ENCODE peak calls at places on chromosome 13, in five cellular contexts. M is upper lobe of left lung, C is suprapubic skin, J is breast epithelium, E is H1. G is an unnamed sample.

GRCh38 chr13:110126391-110126961 is 180.5 kb downstream of the COL4A1 start:
- DNase-seq in M (peak; percentile 77), C (no peak), J (no peak), E (no peak), G (peak; percentile 91)

GRCh38 chr13:76754414-76754813 is 131.8 kb downstream of the KCTD12 start:
- DNase-seq in M (no peak), C (no peak), J (no peak), E (no peak), G (no peak)

GRCh38 chr13:113838711-113839201 is 25.1 kb downstream of the GAS6 start:
- DNase-seq in M (no peak), C (no peak), J (no peak), E (no peak), G (no peak)

GRCh38 chr13:110226051-110226562 is 80.8 kb downstream of the COL4A1 start:
- DNase-seq in M (no peak), C (no peak), J (no peak), E (no peak), G (no peak)

GRCh38 chr13:51524846-51525566 is 59.3 kb upstream of the WDFY2 start:
- DNase-seq in M (no peak), C (no peak), J (no peak), E (no peak), G (no peak)

GRCh38 chr13:107964356-107964755 is 251.0 kb downstream of the LIG4 start:
- DNase-seq in M (no peak), C (no peak), J (no peak), E (no peak), G (no peak)

GRCh38 chr13:113855012-113855921 is 8.6 kb downstream of the GAS6 start:
- DNase-seq in M (peak; percentile 67), C (peak; percentile 80), J (peak; percentile 51), E (no peak), G (no peak)

GRCh38 chr13:76991432-76991795 is 467 bp upstream of the CLN5 start:
- DNase-seq in M (no peak), C (no peak), J (no peak), E (no peak), G (no peak)

GRCh38 chr13:114022309-114022669 is 48.4 kb upstream of the C13orf46 start:
- DNase-seq in M (peak; percentile 38), C (no peak), J (no peak), E (no peak), G (no peak)

GRCh38 chr13:110663491-110663890 is 42.4 kb downstream of the CARS2 start:
- DNase-seq in M (no peak), C (no peak), J (no peak), E (no peak), G (no peak)

GRCh38 chr13:109204657-109205056 is 575.2 kb downstream of the MYO16 start:
- DNase-seq in M (no peak), C (no peak), J (no peak), E (no peak), G (no peak)

GRCh38 chr13:28492527-28493367 is 2.2 kb downstream of the FLT1 start:
- DNase-seq in M (no peak), C (no peak), J (no peak), E (no peak), G (no peak)

DNA sequence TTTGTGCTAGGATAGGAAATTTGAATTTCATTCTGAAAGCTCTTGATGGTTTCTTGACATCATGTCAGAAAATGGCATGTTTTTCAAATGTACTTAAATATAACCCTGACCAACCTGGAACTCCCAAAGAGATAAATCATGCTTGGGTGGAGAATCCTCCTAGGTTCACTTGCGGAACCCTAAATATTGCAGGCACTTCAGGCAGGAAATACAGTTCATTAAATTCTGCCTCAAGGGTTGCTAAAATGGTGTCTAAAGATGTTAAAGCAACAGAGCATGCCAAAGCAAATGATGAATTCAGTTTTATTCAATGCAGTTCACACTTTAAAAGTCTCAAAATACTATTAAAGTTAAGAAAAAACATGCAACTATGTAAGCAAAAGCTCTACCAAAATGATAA is 415.9 kb downstream of the SLITRK6 start:
- DNase-seq in M (no peak), C (no peak), J (no peak), E (no peak), G (no peak)
- TF ChIP-seq POLR2AphosphoS5 in M (no peak), C (no peak), J (no peak), E (no peak), G (no peak)

GRCh38 chr13:45674908-45675307 is 27.2 kb upstream of the CBY2 start:
- DNase-seq in M (no peak), C (no peak), J (no peak), E (no peak), G (no peak)

GRCh38 chr13:45681101-45681500 is 21.0 kb upstream of the CBY2 start:
- DNase-seq in M (no peak), C (no peak), J (no peak), E (no peak), G (no peak)

GRCh38 chr13:45682494-45683008 is 19.6 kb upstream of the CBY2 start:
- DNase-seq in M (no peak), C (no peak), J (no peak), E (no peak), G (no peak)

GRCh38 chr13:45683701-45684100 is 18.4 kb upstream of the CBY2 start:
- DNase-seq in M (no peak), C (no peak), J (no peak), E (no peak), G (no peak)

GRCh38 chr13:45678282-45678681 is 23.8 kb upstream of the CBY2 start:
- DNase-seq in M (no peak), C (no peak), J (no peak), E (no peak), G (no peak)
- H3K4me3 ChIP-seq in M (no peak overlapping the region), C (no peak overlapping the region), J (no peak overlapping the region), E (no peak overlapping the region), G (no peak overlapping the region)

DNA sequence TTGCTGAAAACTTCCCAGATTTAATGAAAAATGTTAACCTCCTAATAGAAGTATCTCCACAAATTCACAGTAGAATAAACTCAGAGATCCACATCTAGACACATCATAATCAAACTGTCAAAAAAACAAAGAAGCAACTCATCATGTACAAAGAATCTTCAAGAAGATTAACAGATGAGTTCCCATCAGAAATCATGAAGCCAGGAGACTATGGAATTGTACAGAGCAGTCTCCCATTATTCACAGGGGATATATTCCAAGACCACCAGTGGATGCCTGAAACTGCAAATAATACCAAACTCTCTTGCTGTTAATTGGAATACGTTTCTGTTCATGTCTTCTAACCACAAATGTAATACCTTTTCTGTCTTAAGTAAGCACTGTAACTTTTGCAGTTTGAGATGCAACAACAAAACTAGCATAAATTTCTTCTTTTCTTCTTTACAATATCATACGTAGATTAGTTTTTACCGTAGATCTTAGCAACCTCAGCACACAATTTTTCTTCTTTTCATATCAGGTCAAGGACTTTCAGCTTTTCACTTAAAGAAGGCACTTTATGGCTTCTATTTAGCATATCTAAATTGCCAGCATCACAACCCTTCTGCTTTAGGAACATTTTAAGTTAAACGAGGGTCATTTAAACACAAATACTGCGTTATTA is 70.3 kb upstream of the MIR17HG start:
- DNase-seq in M (no peak), C (no peak), J (no peak), E (no peak), G (no peak)
- TF ChIP-seq POLR2A in M (no peak), C (no peak), J (no peak), E (no peak), G (no peak)

GRCh38 chr13:45331981-45332830 is 8.8 kb downstream of the TPT1 start:
- DNase-seq in M (no peak), C (no peak), J (no peak), E (no peak), G (no peak)
- TF ChIP-seq POLR2AphosphoS5 in M (no peak), C (no peak), J (no peak), E (no peak), G (no peak)

G was measured in vagina.